ENCODE peak calls at places on chromosomes 3 and 15, in eight cellular contexts. N, D, O, J, S, Q, T and F are unnamed samples.
A peak's percentile ranks its signal among the peaks of the same experiment; 100 is the strongest.

GRCh38 chr15:58755956-58756355 is 6.4 kb upstream of the ADAM10 start:
- DNase-seq in O (no peak), T (no peak), S (no peak), N (no peak), Q (no peak), J (no peak), D (no peak), F (no peak)

GRCh38 chr3:195135921-195136320 is 135.0 kb downstream of the XXYLT1 start:
- DNase-seq in O (no peak), S (no peak), J (no peak), D (no peak), T (no peak), Q (no peak), N (no peak), F (no peak)

GRCh38 chr15:38069506-38069905 is 135.1 kb downstream of the TMCO5A start:
- DNase-seq in J (peak; percentile 85), S (peak; percentile 86), Q (no peak), N (no peak), D (peak; percentile 76), T (peak; percentile 66), O (no peak), F (peak; percentile 72)

GRCh38 chr3:136817448-136817847 is 1.5 kb upstream of the SLC35G2 start:
- DNase-seq in J (no peak), T (no peak), Q (no peak), N (no peak), O (no peak), S (peak; percentile 47), D (no peak), F (no peak)

GRCh38 chr3:156602424-156602823 is 47.5 kb upstream of the SSR3 start:
- DNase-seq in N (no peak), T (no peak), O (no peak), Q (no peak), S (no peak), D (no peak), J (no peak), F (no peak)

GRCh38 chr3:185629554-185630181 is 43.6 kb downstream of the SENP2 start:
- DNase-seq in S (peak; percentile 27), J (no peak), O (no peak), N (no peak), T (no peak), Q (no peak), D (no peak), F (no peak)

GRCh38 chr3:16885588-16885903 is 791 bp downstream of the PLCL2 start:
- DNase-seq in S (no peak), O (no peak), N (no peak), T (no peak), J (no peak), D (no peak), Q (no peak), F (no peak)

GRCh38 chr15:59536553-59536952 is 75.0 kb upstream of the GCNT3 start:
- DNase-seq in S (no peak), J (no peak), D (no peak), O (no peak), T (no peak), Q (no peak), N (no peak), F (no peak)

GRCh38 chr15:94677202-94677790 is 445.9 kb downstream of the MCTP2 start:
- DNase-seq in T (no peak), N (no peak), Q (no peak), O (no peak), J (no peak), D (no peak), S (no peak), F (no peak)

GRCh38 chr15:40859206-40859851 is 14.7 kb downstream of the RHOV start:
- DNase-seq in Q (peak; percentile 95), O (peak; percentile 88), N (peak; percentile 47), D (peak; percentile 86), S (peak; percentile 68), T (peak; percentile 88), J (peak; percentile 93), F (peak; percentile 77)

GRCh38 chr15:100832178-100832942 is 47.3 kb upstream of the ALDH1A3 start:
- DNase-seq in J (no peak), N (no peak), Q (no peak), D (no peak), S (no peak), O (no peak), T (no peak), F (no peak)

GRCh38 chr3:143314291-143315093 is 194.9 kb downstream of the CHST2 start:
- DNase-seq in O (no peak), S (no peak), Q (no peak), J (no peak), T (no peak), N (no peak), D (no peak), F (no peak)

GRCh38 chr3:123067689-123068226 is 933 bp downstream of the PDIA5 start:
- DNase-seq in O (no peak), J (no peak), T (no peak), D (no peak), S (no peak), N (no peak), Q (no peak), F (no peak)

GRCh38 chr3:26558257-26558656 is 64.3 kb upstream of the LRRC3B start:
- DNase-seq in N (no peak), Q (no peak), S (no peak), J (no peak), T (no peak), O (no peak), D (no peak), F (no peak)

GRCh38 chr15:43094416-43095039 is 11.3 kb downstream of the UBR1 start:
- DNase-seq in S (no peak), O (no peak), T (no peak), J (no peak), N (no peak), Q (no peak), D (no peak), F (no peak)

GRCh38 chr3:38651153-38651789 is 1.8 kb upstream of the SCN5A start:
- DNase-seq in Q (peak; percentile 88), T (peak; percentile 82), J (peak; percentile 80), D (peak; percentile 76), N (peak; percentile 61), O (peak; percentile 67), S (peak; percentile 52), F (peak; percentile 59)

GRCh38 chr3:27632431-27633223 is 89.5 kb downstream of the EOMES start:
- DNase-seq in T (peak; percentile 81), N (peak; percentile 43), J (peak; percentile 50), Q (peak; percentile 53), D (peak; percentile 66), S (peak; percentile 55), O (no peak), F (peak; percentile 60)
- H3K27ac ChIP-seq in T (peak overlapping the region; percentile 80), N (peak overlapping the region; percentile 85), J (peak overlapping the region; percentile 75), Q (no peak overlapping the region), D (peak overlapping the region; percentile 84), S (peak overlapping the region; percentile 93), O (peak overlapping the region; percentile 90), F (peak overlapping the region; percentile 83)

GRCh38 chr3:126955004-126955790 is 27.7 kb upstream of the PLXNA1 start:
- DNase-seq in N (peak; percentile 3), J (no peak), O (peak; percentile 10), S (no peak), Q (no peak), D (no peak), T (peak; percentile 40), F (peak; percentile 44)

GRCh38 chr3:126957776-126958637 is 24.9 kb upstream of the PLXNA1 start:
- DNase-seq in S (no peak), T (peak; percentile 51), O (peak; percentile 25), J (no peak), Q (no peak), D (no peak), N (peak; percentile 4), F (peak; percentile 49)

GRCh38 chr3:126958638-126959085 is 24.3 kb upstream of the PLXNA1 start:
- DNase-seq in J (no peak), O (peak; percentile 17), S (no peak), T (peak; percentile 48), N (peak; percentile 0), Q (no peak), D (no peak), F (peak; percentile 52)

GRCh38 chr3:126956361-126956760 is 26.6 kb upstream of the PLXNA1 start:
- DNase-seq in O (peak; percentile 35), Q (no peak), N (peak; percentile 1), J (no peak), T (peak; percentile 13), S (no peak), D (no peak), F (no peak)

GRCh38 chr3:126956866-126957650 is 25.9 kb upstream of the PLXNA1 start:
- DNase-seq in N (peak; percentile 8), J (no peak), O (peak; percentile 48), S (no peak), D (no peak), Q (peak; percentile 53), T (peak; percentile 40), F (peak; percentile 27)
- TF ChIP-seq CTCF in N (no peak), J (no peak), O (no peak), S (no peak), D (no peak), Q (no peak), T (no peak), F (no peak)

DNA sequence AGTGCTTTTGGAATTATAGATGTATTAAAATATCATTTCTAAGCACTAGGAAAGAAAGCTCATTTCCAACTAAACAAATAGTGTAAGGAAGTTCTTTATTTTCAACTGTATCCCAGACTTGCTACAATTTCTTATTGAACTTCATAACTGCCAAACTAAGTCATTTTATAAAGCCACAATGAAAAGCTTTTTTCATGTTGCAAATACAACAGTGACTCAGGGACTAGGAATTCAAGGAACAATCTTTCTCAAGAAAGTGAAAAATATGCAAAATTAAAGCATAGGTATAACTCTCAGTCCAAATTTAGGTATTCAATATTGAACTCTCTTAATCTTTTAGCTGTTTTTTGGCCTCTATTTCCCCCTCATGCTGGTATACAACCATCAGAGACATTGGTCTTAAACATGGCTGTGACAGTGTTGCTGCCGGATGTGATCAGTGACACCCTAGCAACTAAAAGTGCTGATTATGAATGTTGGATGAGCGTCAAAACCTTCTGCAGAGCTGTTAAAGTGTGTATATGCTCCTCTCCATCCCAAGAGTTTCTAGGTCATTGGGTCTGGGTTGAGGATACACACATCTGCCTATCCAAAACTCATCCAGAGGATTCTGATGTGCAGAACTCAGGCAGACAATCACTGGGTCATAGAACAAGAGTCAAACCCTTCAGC is 476.9 kb downstream of the ZNF385D start:
- DNase-seq in D (no peak), T (no peak), O (no peak), J (no peak), N (no peak), S (peak; percentile 17), Q (no peak), F (no peak)
- H3K27ac ChIP-seq in D (no peak overlapping the region), T (no peak overlapping the region), O (no peak overlapping the region), J (no peak overlapping the region), N (no peak overlapping the region), S (no peak overlapping the region), Q (no peak overlapping the region), F (no peak overlapping the region)

GRCh38 chr15:27057904-27058645 is 87.1 kb downstream of the GABRG3 start:
- DNase-seq in S (no peak), O (no peak), T (no peak), N (no peak), J (no peak), D (no peak), Q (no peak), F (no peak)

GRCh38 chr15:27064080-27064479 is 93.1 kb downstream of the GABRG3 start:
- DNase-seq in S (no peak), O (no peak), D (no peak), Q (no peak), J (no peak), N (no peak), T (no peak), F (no peak)

GRCh38 chr15:27058939-27059338 is 88.0 kb downstream of the GABRG3 start:
- DNase-seq in N (no peak), O (no peak), Q (no peak), D (no peak), S (no peak), J (no peak), T (no peak), F (no peak)

GRCh38 chr15:27061739-27062138 is 90.8 kb downstream of the GABRG3 start:
- DNase-seq in T (no peak), Q (no peak), J (no peak), D (no peak), O (no peak), N (no peak), S (no peak), F (no peak)

GRCh38 chr15:27059610-27060202 is 88.7 kb downstream of the GABRG3 start:
- DNase-seq in S (peak; percentile 11), D (no peak), Q (peak; percentile 79), J (peak; percentile 25), N (no peak), T (no peak), O (no peak), F (no peak)
- TF ChIP-seq CTCF in S (peak; percentile 27), D (peak; percentile 65), Q (peak; percentile 85), J (peak; percentile 28), N (peak; percentile 70), T (peak; percentile 66), O (peak; percentile 22), F (peak; percentile 54)